ENCODE peak calls at places on chromosome 11, in ten cellular contexts. S is CD8-positive, alpha-beta T cell; L is breast epithelium; T is lower lobe of right lung; K is esophagus squamous epithelium; V is OCI-LY7; Q is ovary; O is GM23338; W is coronary artery; X is thoracic aorta. R is an unnamed sample.
A peak's percentile ranks its signal among the peaks of the same experiment; 100 is the strongest.

GRCh38 chr11:130592056-130592455 is 143.6 kb downstream of the ADAMTS15 start:
- DNase-seq in S (no peak), L (no peak), T (no peak), K (no peak), V (no peak), Q (no peak), O (no peak), W (no peak), X (no peak), R (no peak)

GRCh38 chr11:69554849-69555248 is 73.4 kb downstream of the LINC01488 start:
- DNase-seq in S (no peak), L (peak; percentile 19), T (no peak), K (no peak), V (no peak), Q (no peak), O (no peak), W (no peak), X (no peak), R (no peak)

GRCh38 chr11:69212121-69213110 is 56.7 kb downstream of the SMIM38 start:
- DNase-seq in S (no peak), L (peak; percentile 38), T (no peak), K (no peak), V (no peak), Q (no peak), O (peak; percentile 53), W (peak; percentile 69), X (no peak), R (no peak)

GRCh38 chr11:126561327-126561893 is 205.9 kb downstream of the ST3GAL4 start:
- DNase-seq in S (no peak), L (no peak), T (no peak), K (no peak), V (peak; percentile 48), Q (peak; percentile 53), O (peak; percentile 91), W (no peak), X (no peak), R (no peak)

GRCh38 chr11:110830344-110831141 is 118.3 kb upstream of the ARHGAP20 start:
- DNase-seq in S (no peak), L (no peak), T (no peak), K (no peak), V (no peak), Q (no peak), O (peak; percentile 64), W (no peak), X (no peak), R (no peak)

GRCh38 chr11:105244157-105244820 is 104.7 kb upstream of the CARD18 start:
- DNase-seq in S (no peak), L (no peak), T (no peak), K (no peak), V (no peak), Q (no peak), O (no peak), W (no peak), X (peak; percentile 5), R (peak; percentile 43)

GRCh38 chr11:70016666-70017347 is 61.3 kb upstream of the ANO1 start:
- DNase-seq in S (no peak), L (peak; percentile 56), T (no peak), K (no peak), V (no peak), Q (no peak), O (no peak), W (no peak), X (no peak), R (no peak)

GRCh38 chr11:68223275-68223674 is 10.2 kb upstream of the KMT5B start:
- DNase-seq in S (no peak), L (peak; percentile 9), T (no peak), K (no peak), V (no peak), Q (no peak), O (no peak), W (no peak), X (no peak), R (no peak)

DNA sequence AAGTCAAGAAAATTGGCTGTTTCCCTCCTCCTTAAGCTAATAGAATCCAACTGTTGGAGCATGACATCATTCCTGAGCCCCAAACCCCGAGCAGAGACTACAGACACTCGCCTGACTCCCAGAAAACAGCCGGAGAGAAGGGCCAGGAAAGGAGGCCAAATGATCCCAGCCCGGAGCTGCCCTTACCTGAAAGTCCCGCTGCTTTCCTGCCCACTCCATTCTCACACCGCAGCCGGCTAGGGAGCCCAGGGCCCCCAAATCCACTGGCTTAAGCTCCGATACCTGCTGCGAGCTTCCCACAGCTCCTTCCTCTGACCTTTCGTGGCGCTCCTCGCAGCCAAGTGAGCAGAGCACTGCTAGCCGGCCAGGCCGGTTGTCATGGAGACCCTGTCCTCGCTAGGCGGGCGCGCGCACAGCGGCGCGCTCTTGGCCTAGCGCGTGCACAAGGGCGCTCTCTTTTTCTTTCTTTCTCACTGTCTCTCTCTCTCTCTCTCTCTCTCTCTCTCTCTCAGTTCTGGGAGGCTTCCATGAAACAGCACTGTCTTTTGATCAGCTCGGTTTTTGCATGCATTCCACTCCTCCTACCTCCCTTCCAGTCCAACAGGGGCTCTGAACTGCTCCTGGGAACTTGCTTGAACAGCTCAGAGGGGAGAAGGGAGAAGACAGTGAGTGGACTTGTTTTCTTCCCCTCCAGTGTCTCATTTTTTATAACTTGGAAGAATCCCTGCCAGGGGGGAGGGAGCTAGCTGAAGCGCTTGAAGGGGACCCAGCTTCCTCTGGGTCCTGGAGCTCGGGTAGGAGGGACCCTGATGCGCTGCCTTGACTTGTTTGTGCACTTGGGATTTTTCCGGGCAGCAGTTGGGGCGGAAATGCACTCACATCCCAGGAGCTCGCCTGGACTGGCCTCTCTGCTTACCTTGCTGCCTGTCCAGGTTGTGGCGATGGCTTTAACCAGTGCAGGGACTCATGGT is 100.4 kb upstream of the AKIP1 start:
- DNase-seq in S (no peak), L (peak; percentile 77), T (peak; percentile 86), K (no peak), V (no peak), Q (peak; percentile 92), O (peak; percentile 89), W (peak; percentile 85), X (peak; percentile 42), R (peak; percentile 68)
- H3K4me3 ChIP-seq in S (no peak overlapping the region), L (peak overlapping the region; percentile 61), T (peak overlapping the region; percentile 61), K (peak overlapping the region; percentile 68), V (no peak overlapping the region), Q (peak overlapping the region; percentile 76), O (peak overlapping the region; percentile 82), W (peak overlapping the region; percentile 75), X (peak overlapping the region; percentile 74), R (peak overlapping the region; percentile 67)

GRCh38 chr11:125364085-125364822 is 131.8 kb downstream of the FEZ1 start:
- DNase-seq in S (no peak), L (no peak), T (no peak), K (no peak), V (no peak), Q (no peak), O (no peak), W (no peak), X (no peak), R (no peak)

GRCh38 chr11:125368757-125369156 is 127.3 kb downstream of the FEZ1 start:
- DNase-seq in S (no peak), L (no peak), T (no peak), K (no peak), V (no peak), Q (no peak), O (no peak), W (no peak), X (no peak), R (no peak)

GRCh38 chr11:125367710-125368109 is 128.4 kb downstream of the FEZ1 start:
- DNase-seq in S (no peak), L (no peak), T (no peak), K (no peak), V (no peak), Q (no peak), O (no peak), W (no peak), X (no peak), R (no peak)

GRCh38 chr11:125369808-125370207 is 126.3 kb downstream of the FEZ1 start:
- DNase-seq in S (no peak), L (no peak), T (no peak), K (no peak), V (no peak), Q (no peak), O (peak; percentile 30), W (no peak), X (no peak), R (no peak)

DNA sequence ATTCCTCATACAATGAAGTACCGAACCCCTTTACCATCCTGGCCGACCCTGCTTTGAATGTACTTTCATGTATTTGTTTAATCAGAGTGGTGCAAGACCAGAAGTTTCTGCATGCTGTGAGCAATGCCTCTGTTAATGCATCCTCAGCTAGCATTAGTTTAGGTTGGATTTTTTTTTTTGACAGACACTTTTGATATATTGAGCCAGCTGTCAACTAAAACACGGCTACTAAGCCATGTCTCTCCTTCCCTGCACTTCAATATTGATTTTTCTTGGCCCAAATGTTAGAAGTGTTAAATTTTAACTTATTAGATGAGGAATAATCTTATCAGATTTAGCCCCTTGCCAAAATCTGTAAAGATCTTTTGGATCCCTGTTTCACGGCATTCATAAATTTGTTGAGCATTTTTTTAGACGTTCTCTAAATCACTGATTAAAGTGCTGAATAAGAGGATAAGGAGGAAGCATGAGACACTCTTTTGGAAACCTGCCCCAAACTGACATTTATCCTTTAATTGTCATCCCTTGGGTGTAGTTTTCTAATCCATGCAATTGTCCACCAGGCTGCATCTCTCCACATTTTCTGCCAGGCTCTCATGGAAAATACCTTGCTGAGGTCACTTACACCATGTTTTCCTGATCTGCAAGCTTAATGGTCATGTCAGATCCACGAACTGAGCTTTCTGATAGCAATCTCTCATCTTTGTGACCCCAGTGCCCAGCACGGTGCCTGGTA is 130.7 kb downstream of the FEZ1 start:
- DNase-seq in S (no peak), L (no peak), T (no peak), K (no peak), V (no peak), Q (no peak), O (no peak), W (no peak), X (no peak), R (no peak)
- H3K27ac ChIP-seq in S (no peak overlapping the region), L (no peak overlapping the region), T (no peak overlapping the region), K (no peak overlapping the region), V (no peak overlapping the region), Q (no peak overlapping the region), O (no peak overlapping the region), W (no peak overlapping the region), X (no peak overlapping the region), R (no peak overlapping the region)

DNA sequence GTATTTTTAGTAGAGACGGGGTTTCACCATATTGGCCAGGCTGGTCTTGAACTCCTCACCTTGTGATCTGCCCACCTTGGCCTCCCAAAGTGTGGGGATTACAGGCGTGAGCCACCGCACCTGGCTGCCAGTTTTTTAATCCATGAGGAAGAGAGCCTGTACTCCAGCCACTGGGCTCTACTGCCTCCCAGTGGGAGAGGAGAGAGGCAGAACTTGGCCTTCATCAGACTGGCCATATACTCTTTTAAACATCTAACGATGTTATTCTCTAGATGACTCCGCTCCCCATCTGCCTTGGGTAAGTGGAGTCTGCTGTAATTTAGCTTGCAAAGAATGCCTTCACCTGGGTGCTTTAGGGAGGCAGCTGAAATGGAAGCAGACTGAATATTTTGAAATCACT is 34.6 kb downstream of the SLC6A5 start:
- DNase-seq in S (no peak), L (no peak), T (no peak), K (no peak), V (no peak), Q (no peak), O (peak; percentile 47), W (no peak), X (no peak), R (no peak)
- TF ChIP-seq CTCF in S (no peak), L (no peak), T (no peak), K (no peak), V (no peak), Q (no peak), O (peak; percentile 81), W (no peak), X (no peak), R (no peak)

DNA sequence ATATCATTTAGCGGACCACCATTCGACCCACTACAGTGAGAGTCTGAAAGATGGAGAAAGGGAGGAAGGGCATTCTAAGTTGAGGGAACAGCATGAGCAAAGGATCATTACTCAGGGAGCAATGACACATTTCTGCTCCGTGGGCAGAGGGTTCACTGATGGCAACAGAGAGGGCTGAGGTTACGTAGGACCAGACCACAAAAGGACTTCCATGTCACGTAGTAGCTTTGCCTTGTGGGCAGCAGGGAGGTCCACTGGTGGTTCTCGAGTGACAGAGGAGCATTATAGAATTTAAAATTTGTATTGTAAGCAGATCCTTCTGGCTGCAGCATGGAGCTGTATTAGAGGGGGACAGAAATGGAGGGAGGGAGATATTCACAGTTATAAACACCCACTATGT is 109.7 kb upstream of the NAV2 start:
- DNase-seq in S (no peak), L (no peak), T (no peak), K (no peak), V (no peak), Q (no peak), O (no peak), W (no peak), X (no peak), R (no peak)
- H3K4me3 ChIP-seq in S (no peak overlapping the region), L (no peak overlapping the region), T (no peak overlapping the region), K (no peak overlapping the region), V (no peak overlapping the region), Q (no peak overlapping the region), O (no peak overlapping the region), W (no peak overlapping the region), X (no peak overlapping the region), R (no peak overlapping the region)

R was measured in gastrocnemius medialis.